ENCODE peak calls at places on chromosomes 5 and 9, in eight cellular contexts. One of them, this sample, is unnamed.

GRCh38 chr5:151101151-151101550 is 20.3 kb upstream of the TNIP1 start:
- DNase-seq in left ventricle myocardium inferior: no peak
- DNase-seq in heart left ventricle: no peak
- DNase-seq in pancreas: peak
- DNase-seq in AG09309: no peak
- DNase-seq in CD8-positive, alpha-beta T cell: no peak
- DNase-seq in NB4: no peak
- DNase-seq in heart right ventricle: no peak
- DNase-seq in this sample: no peak

GRCh38 chr5:6291961-6292360 is 86.4 kb downstream of the MED10 start:
- DNase-seq in left ventricle myocardium inferior: no peak
- DNase-seq in heart left ventricle: no peak
- DNase-seq in pancreas: no peak
- DNase-seq in AG09309: no peak
- DNase-seq in CD8-positive, alpha-beta T cell: no peak
- DNase-seq in NB4: peak
- DNase-seq in heart right ventricle: no peak
- DNase-seq in this sample: peak

GRCh38 chr9:137286980-137287383 is 9.5 kb downstream of the TOR4A start:
- DNase-seq in left ventricle myocardium inferior: no peak
- DNase-seq in heart left ventricle: peak
- DNase-seq in pancreas: peak
- DNase-seq in AG09309: no peak
- DNase-seq in CD8-positive, alpha-beta T cell: no peak
- DNase-seq in NB4: peak
- DNase-seq in heart right ventricle: peak
- DNase-seq in this sample: peak

GRCh38 chr9:12797037-12797436 is 22.2 kb downstream of the LURAP1L start:
- DNase-seq in left ventricle myocardium inferior: no peak
- DNase-seq in heart left ventricle: no peak
- DNase-seq in pancreas: no peak
- DNase-seq in AG09309: no peak
- DNase-seq in CD8-positive, alpha-beta T cell: no peak
- DNase-seq in NB4: no peak
- DNase-seq in heart right ventricle: no peak
- DNase-seq in this sample: no peak

GRCh38 chr5:91706785-91707520 is 323.8 kb upstream of the ARRDC3 start:
- DNase-seq in left ventricle myocardium inferior: no peak
- DNase-seq in heart left ventricle: no peak
- DNase-seq in pancreas: no peak
- DNase-seq in AG09309: no peak
- DNase-seq in CD8-positive, alpha-beta T cell: no peak
- DNase-seq in NB4: no peak
- DNase-seq in heart right ventricle: no peak
- DNase-seq in this sample: no peak

GRCh38 chr5:107567901-107568671 is 102.7 kb downstream of the EFNA5 start:
- DNase-seq in left ventricle myocardium inferior: no peak
- DNase-seq in heart left ventricle: no peak
- DNase-seq in pancreas: no peak
- DNase-seq in AG09309: no peak
- DNase-seq in CD8-positive, alpha-beta T cell: no peak
- DNase-seq in NB4: no peak
- DNase-seq in heart right ventricle: no peak
- DNase-seq in this sample: peak

GRCh38 chr5:52269853-52270252 is 517.9 kb upstream of the ITGA1 start:
- DNase-seq in left ventricle myocardium inferior: no peak
- DNase-seq in heart left ventricle: no peak
- DNase-seq in pancreas: no peak
- DNase-seq in AG09309: no peak
- DNase-seq in CD8-positive, alpha-beta T cell: no peak
- DNase-seq in NB4: no peak
- DNase-seq in heart right ventricle: no peak
- DNase-seq in this sample: no peak

GRCh38 chr9:89919171-89919681 is 314.4 kb downstream of the GADD45G start:
- DNase-seq in left ventricle myocardium inferior: peak
- DNase-seq in heart left ventricle: peak
- DNase-seq in pancreas: peak
- DNase-seq in AG09309: no peak
- DNase-seq in CD8-positive, alpha-beta T cell: peak
- DNase-seq in NB4: peak
- DNase-seq in heart right ventricle: peak
- DNase-seq in this sample: peak

GRCh38 chr5:150263801-150264621 is 25.6 kb downstream of the CAMK2A start:
- DNase-seq in left ventricle myocardium inferior: no peak
- DNase-seq in heart left ventricle: no peak
- DNase-seq in pancreas: peak
- DNase-seq in AG09309: peak
- DNase-seq in CD8-positive, alpha-beta T cell: no peak
- DNase-seq in NB4: peak
- DNase-seq in heart right ventricle: no peak
- DNase-seq in this sample: no peak

GRCh38 chr9:74496819-74497749 is at the start of gene RORB:
- DNase-seq in left ventricle myocardium inferior: peak
- DNase-seq in heart left ventricle: peak
- DNase-seq in pancreas: peak
- DNase-seq in AG09309: no peak
- DNase-seq in CD8-positive, alpha-beta T cell: peak
- DNase-seq in NB4: no peak
- DNase-seq in heart right ventricle: peak
- DNase-seq in this sample: peak

GRCh38 chr5:107383414-107383813 is 287.3 kb downstream of the EFNA5 start:
- DNase-seq in left ventricle myocardium inferior: no peak
- DNase-seq in heart left ventricle: no peak
- DNase-seq in pancreas: no peak
- DNase-seq in AG09309: no peak
- DNase-seq in CD8-positive, alpha-beta T cell: no peak
- DNase-seq in NB4: no peak
- DNase-seq in heart right ventricle: no peak
- DNase-seq in this sample: no peak

GRCh38 chr5:122972877-122973276 is 63.6 kb downstream of the PPIC start:
- DNase-seq in left ventricle myocardium inferior: no peak
- DNase-seq in heart left ventricle: no peak
- DNase-seq in pancreas: no peak
- DNase-seq in AG09309: no peak
- DNase-seq in CD8-positive, alpha-beta T cell: no peak
- DNase-seq in NB4: no peak
- DNase-seq in heart right ventricle: no peak
- DNase-seq in this sample: no peak

GRCh38 chr5:83313431-83313830 is 158.1 kb upstream of the VCAN start:
- DNase-seq in left ventricle myocardium inferior: no peak
- DNase-seq in heart left ventricle: no peak
- DNase-seq in pancreas: no peak
- DNase-seq in AG09309: peak
- DNase-seq in CD8-positive, alpha-beta T cell: no peak
- DNase-seq in NB4: no peak
- DNase-seq in heart right ventricle: no peak
- DNase-seq in this sample: no peak

GRCh38 chr5:173123416-173123815 is 20.9 kb upstream of the BNIP1 start:
- DNase-seq in left ventricle myocardium inferior: no peak
- DNase-seq in heart left ventricle: no peak
- DNase-seq in pancreas: no peak
- DNase-seq in AG09309: peak
- DNase-seq in CD8-positive, alpha-beta T cell: no peak
- DNase-seq in NB4: no peak
- DNase-seq in heart right ventricle: no peak
- DNase-seq in this sample: no peak

GRCh38 chr9:8346291-8346690 is 546.7 kb upstream of the DMAC1 start:
- DNase-seq in left ventricle myocardium inferior: no peak
- DNase-seq in heart left ventricle: no peak
- DNase-seq in pancreas: no peak
- DNase-seq in AG09309: peak
- DNase-seq in CD8-positive, alpha-beta T cell: no peak
- DNase-seq in NB4: no peak
- DNase-seq in heart right ventricle: no peak
- DNase-seq in this sample: no peak

GRCh38 chr5:112995764-112996618 is 19.4 kb downstream of the DCP2 start:
- DNase-seq in left ventricle myocardium inferior: peak
- DNase-seq in heart left ventricle: peak
- DNase-seq in pancreas: peak
- DNase-seq in AG09309: no peak
- DNase-seq in CD8-positive, alpha-beta T cell: peak
- DNase-seq in NB4: peak
- DNase-seq in heart right ventricle: peak
- DNase-seq in this sample: peak

GRCh38 chr9:1871486-1872181 is 143.5 kb upstream of the SMARCA2 start:
- DNase-seq in left ventricle myocardium inferior: no peak
- DNase-seq in heart left ventricle: no peak
- DNase-seq in pancreas: no peak
- DNase-seq in AG09309: no peak
- DNase-seq in CD8-positive, alpha-beta T cell: no peak
- DNase-seq in NB4: peak
- DNase-seq in heart right ventricle: no peak
- DNase-seq in this sample: peak

GRCh38 chr5:59491944-59492343 is 401.6 kb downstream of the PDE4D start:
- DNase-seq in left ventricle myocardium inferior: no peak
- DNase-seq in heart left ventricle: no peak
- DNase-seq in pancreas: no peak
- DNase-seq in AG09309: no peak
- DNase-seq in CD8-positive, alpha-beta T cell: no peak
- DNase-seq in NB4: no peak
- DNase-seq in heart right ventricle: no peak
- DNase-seq in this sample: no peak

GRCh38 chr5:59500014-59500413 is 393.5 kb downstream of the PDE4D start:
- DNase-seq in left ventricle myocardium inferior: no peak
- DNase-seq in heart left ventricle: no peak
- DNase-seq in pancreas: no peak
- DNase-seq in AG09309: no peak
- DNase-seq in CD8-positive, alpha-beta T cell: no peak
- DNase-seq in NB4: no peak
- DNase-seq in heart right ventricle: no peak
- DNase-seq in this sample: no peak

GRCh38 chr5:59496524-59497134 is 396.9 kb downstream of the PDE4D start:
- DNase-seq in left ventricle myocardium inferior: no peak
- DNase-seq in heart left ventricle: no peak
- DNase-seq in pancreas: no peak
- DNase-seq in AG09309: no peak
- DNase-seq in CD8-positive, alpha-beta T cell: no peak
- DNase-seq in NB4: peak
- DNase-seq in heart right ventricle: no peak
- DNase-seq in this sample: peak
- TF ChIP-seq CTCF in left ventricle myocardium inferior: peak
- TF ChIP-seq CTCF in heart left ventricle: no peak
- TF ChIP-seq CTCF in pancreas: no peak
- TF ChIP-seq CTCF in AG09309: peak
- TF ChIP-seq CTCF in CD8-positive, alpha-beta T cell: no peak
- TF ChIP-seq CTCF in NB4: peak
- TF ChIP-seq CTCF in heart right ventricle: peak
- TF ChIP-seq CTCF in this sample: peak

GRCh38 chr5:22889714-22890113 is 36.6 kb upstream of the CDH12 start:
- DNase-seq in left ventricle myocardium inferior: no peak
- DNase-seq in heart left ventricle: no peak
- DNase-seq in pancreas: no peak
- DNase-seq in AG09309: no peak
- DNase-seq in CD8-positive, alpha-beta T cell: no peak
- DNase-seq in NB4: no peak
- DNase-seq in heart right ventricle: no peak
- DNase-seq in this sample: no peak
- TF ChIP-seq CTCF in left ventricle myocardium inferior: peak
- TF ChIP-seq CTCF in heart left ventricle: peak
- TF ChIP-seq CTCF in pancreas: no peak
- TF ChIP-seq CTCF in AG09309: no peak
- TF ChIP-seq CTCF in CD8-positive, alpha-beta T cell: no peak
- TF ChIP-seq CTCF in NB4: no peak
- TF ChIP-seq CTCF in heart right ventricle: no peak
- TF ChIP-seq CTCF in this sample: no peak

GRCh38 chr5:79536193-79536906 is 22.4 kb upstream of the HOMER1 start:
- DNase-seq in left ventricle myocardium inferior: no peak
- DNase-seq in heart left ventricle: no peak
- DNase-seq in pancreas: no peak
- DNase-seq in AG09309: no peak
- DNase-seq in CD8-positive, alpha-beta T cell: no peak
- DNase-seq in NB4: no peak
- DNase-seq in heart right ventricle: no peak
- DNase-seq in this sample: no peak

GRCh38 chr5:79540939-79541338 is 27.0 kb upstream of the HOMER1 start:
- DNase-seq in left ventricle myocardium inferior: no peak
- DNase-seq in heart left ventricle: no peak
- DNase-seq in pancreas: no peak
- DNase-seq in AG09309: no peak
- DNase-seq in CD8-positive, alpha-beta T cell: no peak
- DNase-seq in NB4: no peak
- DNase-seq in heart right ventricle: no peak
- DNase-seq in this sample: no peak

GRCh38 chr5:79535477-79536192 is 21.7 kb upstream of the HOMER1 start:
- DNase-seq in left ventricle myocardium inferior: no peak
- DNase-seq in heart left ventricle: no peak
- DNase-seq in pancreas: no peak
- DNase-seq in AG09309: no peak
- DNase-seq in CD8-positive, alpha-beta T cell: no peak
- DNase-seq in NB4: no peak
- DNase-seq in heart right ventricle: no peak
- DNase-seq in this sample: no peak
- TF ChIP-seq CTCF in left ventricle myocardium inferior: peak
- TF ChIP-seq CTCF in heart left ventricle: peak
- TF ChIP-seq CTCF in pancreas: no peak
- TF ChIP-seq CTCF in AG09309: no peak
- TF ChIP-seq CTCF in CD8-positive, alpha-beta T cell: peak
- TF ChIP-seq CTCF in NB4: no peak
- TF ChIP-seq CTCF in heart right ventricle: peak
- TF ChIP-seq CTCF in this sample: no peak

GRCh38 chr5:80866372-80866771 is 93.8 kb upstream of the RASGRF2 start:
- DNase-seq in left ventricle myocardium inferior: no peak
- DNase-seq in heart left ventricle: no peak
- DNase-seq in pancreas: no peak
- DNase-seq in AG09309: no peak
- DNase-seq in CD8-positive, alpha-beta T cell: no peak
- DNase-seq in NB4: peak
- DNase-seq in heart right ventricle: no peak
- DNase-seq in this sample: no peak

GRCh38 chr5:80864109-80864508 is 96.1 kb upstream of the RASGRF2 start:
- DNase-seq in left ventricle myocardium inferior: no peak
- DNase-seq in heart left ventricle: no peak
- DNase-seq in pancreas: no peak
- DNase-seq in AG09309: no peak
- DNase-seq in CD8-positive, alpha-beta T cell: no peak
- DNase-seq in NB4: no peak
- DNase-seq in heart right ventricle: no peak
- DNase-seq in this sample: no peak

GRCh38 chr5:80867233-80867632 is 92.9 kb upstream of the RASGRF2 start:
- DNase-seq in left ventricle myocardium inferior: no peak
- DNase-seq in heart left ventricle: no peak
- DNase-seq in pancreas: no peak
- DNase-seq in AG09309: no peak
- DNase-seq in CD8-positive, alpha-beta T cell: no peak
- DNase-seq in NB4: no peak
- DNase-seq in heart right ventricle: no peak
- DNase-seq in this sample: no peak

GRCh38 chr5:80864706-80865435 is 95.3 kb upstream of the RASGRF2 start:
- DNase-seq in left ventricle myocardium inferior: no peak
- DNase-seq in heart left ventricle: no peak
- DNase-seq in pancreas: no peak
- DNase-seq in AG09309: no peak
- DNase-seq in CD8-positive, alpha-beta T cell: no peak
- DNase-seq in NB4: no peak
- DNase-seq in heart right ventricle: no peak
- DNase-seq in this sample: peak

DNA sequence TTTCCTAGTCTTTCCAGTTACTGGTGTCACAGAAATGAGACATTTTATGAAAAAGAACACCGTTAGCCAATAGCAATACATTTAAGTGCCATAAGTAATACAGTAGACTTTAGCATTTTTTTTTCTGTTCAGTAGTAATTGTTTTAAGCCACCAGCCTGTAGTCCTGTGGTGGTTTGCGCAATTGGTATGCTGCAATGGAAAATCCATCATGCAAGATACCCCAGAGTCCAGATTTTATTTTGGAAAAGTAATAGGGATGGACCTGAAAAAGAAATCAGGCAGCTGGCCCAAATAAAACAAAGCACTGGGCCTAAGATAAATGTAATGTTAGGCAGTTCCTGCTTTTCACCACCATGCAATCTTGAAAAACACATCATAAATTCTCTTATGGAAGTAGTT is 94.6 kb upstream of the RASGRF2 start:
- DNase-seq in left ventricle myocardium inferior: no peak
- DNase-seq in heart left ventricle: no peak
- DNase-seq in pancreas: no peak
- DNase-seq in AG09309: peak
- DNase-seq in CD8-positive, alpha-beta T cell: no peak
- DNase-seq in NB4: peak
- DNase-seq in heart right ventricle: no peak
- DNase-seq in this sample: no peak
- TF ChIP-seq CTCF in left ventricle myocardium inferior: no peak
- TF ChIP-seq CTCF in heart left ventricle: no peak
- TF ChIP-seq CTCF in pancreas: no peak
- TF ChIP-seq CTCF in AG09309: no peak
- TF ChIP-seq CTCF in CD8-positive, alpha-beta T cell: no peak
- TF ChIP-seq CTCF in NB4: no peak
- TF ChIP-seq CTCF in heart right ventricle: no peak
- TF ChIP-seq CTCF in this sample: no peak

This sample was measured in GM12865.